ENCODE peak calls at places on chromosomes 3 and 15, in seven cellular contexts. R is Karpas-422; U is DMS153; N is activated CD8-positive, alpha-beta memory T cell treated with anti-CD3 and anti-CD28 coated beads for 1 hour; V is T-helper 9 cell; A is mammary epithelial cell; Q is NCI-H510A treated with DMSO at 0.1 percent for 48 hours. D is an unnamed sample.

GRCh38 chr3:161674402-161674801 is 177.8 kb downstream of the OTOL1 start:
- DNase-seq in Q (no peak), V (no peak), R (no peak), N (no peak), A (no peak), U (no peak), D (no peak)

GRCh38 chr3:53495518-53496501 is 1.4 kb downstream of the CACNA1D start:
- DNase-seq in V (no peak), N (no peak), Q (no peak), U (no peak), R (no peak), A (no peak), D (no peak)

GRCh38 chr3:30421261-30421660 is 185.1 kb upstream of the TGFBR2 start:
- DNase-seq in Q (no peak), R (no peak), N (no peak), A (peak), V (no peak), U (no peak), D (no peak)

GRCh38 chr3:182364723-182365650 is 428.3 kb upstream of the ATP11B start:
- DNase-seq in A (peak), U (peak), R (no peak), N (no peak), Q (peak), V (no peak), D (no peak)

GRCh38 chr15:91967935-91968605 is 114.6 kb downstream of the SLCO3A1 start:
- DNase-seq in V (no peak), N (no peak), R (no peak), U (no peak), Q (no peak), A (no peak), D (no peak)

GRCh38 chr3:139318826-139319225 is 25.0 kb upstream of the MRPS22 start:
- DNase-seq in A (no peak), N (no peak), Q (no peak), V (no peak), R (no peak), U (no peak), D (no peak)

GRCh38 chr15:55861115-55861514 is 118.2 kb upstream of the PRTG start:
- DNase-seq in N (no peak), A (no peak), Q (no peak), R (no peak), U (no peak), V (no peak), D (no peak)

GRCh38 chr15:57927091-57927631 is 138.3 kb downstream of the ALDH1A2 start:
- DNase-seq in U (no peak), V (no peak), R (no peak), N (no peak), A (no peak), Q (peak), D (no peak)

GRCh38 chr3:185317674-185318073 is 45.3 kb upstream of the MAP3K13 start:
- DNase-seq in A (peak), R (no peak), N (no peak), V (no peak), U (no peak), Q (no peak), D (no peak)

GRCh38 chr15:58043192-58043903 is 22.2 kb downstream of the ALDH1A2 start:
- DNase-seq in A (peak), N (no peak), V (no peak), U (no peak), Q (peak), R (peak), D (peak)

GRCh38 chr3:112143251-112143650 is 10.2 kb upstream of the GCSAM start:
- DNase-seq in N (no peak), A (peak), Q (no peak), R (no peak), V (no peak), U (no peak), D (no peak)

GRCh38 chr3:54841461-54841860 is 86.4 kb downstream of the LRTM1 start:
- DNase-seq in N (no peak), Q (no peak), A (no peak), V (no peak), R (no peak), U (no peak), D (no peak)

GRCh38 chr3:149095487-149095886 is 9.2 kb upstream of the HLTF start:
- DNase-seq in A (no peak), V (no peak), R (peak), U (no peak), Q (no peak), N (no peak), D (no peak)

D was measured in Right ventricle myocardium superior.